ENCODE peak calls at places on chromosomes 7 and 10, in four cellular contexts. M is SK-N-SH, O is HepG2, W is GM12878. I is an unnamed sample.
A peak's percentile ranks its signal among the peaks of the same experiment; 100 is the strongest.

GRCh38 chr10:3902809-3903410 is 117.9 kb upstream of the KLF6 start:
- DNase-seq in O (no peak), W (no peak), M (no peak), I (no peak)

GRCh38 chr10:19993714-19994343 is 177.6 kb downstream of the PLXDC2 start:
- DNase-seq in W (no peak), M (no peak), O (no peak), I (no peak)

GRCh38 chr10:129841071-129841470 is 123.0 kb downstream of the EBF3 start:
- DNase-seq in W (no peak), M (no peak), O (no peak), I (no peak)

GRCh38 chr7:43362652-43363428 is 220.1 kb upstream of the STK17A start:
- DNase-seq in W (no peak), M (peak; percentile 62), O (no peak), I (no peak)

GRCh38 chr10:110361800-110362456 is 57.2 kb upstream of the SMNDC1 start:
- DNase-seq in W (no peak), O (no peak), M (no peak), I (no peak)

GRCh38 chr7:68006619-68007018 is 1010.0 kb downstream of the TYW1 start:
- DNase-seq in W (no peak), O (no peak), M (no peak), I (no peak)

GRCh38 chr7:31883761-31884164 is 186.4 kb downstream of the PDE1C start:
- DNase-seq in W (no peak), M (no peak), O (no peak), I (no peak)

GRCh38 chr10:29332061-29332760 is 43.3 kb downstream of the LYZL1 start:
- DNase-seq in O (no peak), M (no peak), W (no peak), I (no peak)

GRCh38 chr7:64541438-64542359 is 21.2 kb downstream of the ZNF680 start:
- DNase-seq in O (no peak), M (no peak), W (no peak), I (no peak)

GRCh38 chr10:15182541-15183207 is 14.2 kb upstream of the NMT2 start:
- DNase-seq in W (no peak), O (no peak), M (no peak), I (no peak)

GRCh38 chr10:6409982-6410694 is 169.9 kb downstream of the PRKCQ start:
- DNase-seq in O (no peak), M (peak; percentile 17), W (no peak), I (no peak)

GRCh38 chr10:121607310-121608055 is 9.2 kb upstream of the FGFR2 start:
- DNase-seq in O (no peak), M (no peak), W (no peak), I (no peak)

GRCh38 chr7:151637781-151638261 is 118.1 kb upstream of the RHEB start:
- DNase-seq in O (no peak), W (no peak), M (no peak), I (no peak)

GRCh38 chr7:85237721-85238120 is 50.9 kb upstream of the SEMA3D start:
- DNase-seq in M (no peak), O (no peak), W (no peak), I (no peak)

GRCh38 chr10:69338547-69339450 is 60.5 kb downstream of the HK1 start:
- DNase-seq in W (no peak), M (peak; percentile 6), O (no peak), I (no peak)

GRCh38 chr7:129906700-129907099 is 46.1 kb downstream of the UBE2H start:
- DNase-seq in O (peak; percentile 77), W (no peak), M (no peak), I (no peak)

GRCh38 chr10:63633677-63634487 is 112.7 kb downstream of the REEP3 start:
- DNase-seq in O (peak; percentile 42), W (no peak), M (peak; percentile 46), I (peak; percentile 75)

GRCh38 chr10:72238392-72239175 is 22.5 kb upstream of the ASCC1 start:
- DNase-seq in W (no peak), M (no peak), O (no peak), I (no peak)

GRCh38 chr10:37754538-37755323 is 102.7 kb downstream of the ZNF248 start:
- DNase-seq in O (peak; percentile 64), M (peak; percentile 32), W (no peak), I (peak; percentile 16)

GRCh38 chr10:62384057-62384446 is 9.9 kb downstream of the ZNF365 start:
- DNase-seq in W (peak; percentile 5), M (no peak), O (no peak), I (no peak)

GRCh38 chr10:99852481-99853213 is 70.2 kb downstream of the ABCC2 start:
- DNase-seq in O (no peak), W (no peak), M (no peak), I (no peak)

GRCh38 chr10:33772370-33773331 is 438.2 kb upstream of the NRP1 start:
- DNase-seq in O (no peak), W (no peak), M (no peak), I (no peak)

GRCh38 chr10:5977471-5978370 is at the start of gene IL15RA:
- DNase-seq in W (no peak), M (peak; percentile 75), O (peak; percentile 24), I (peak; percentile 90)

GRCh38 chr7:117241088-117241487 is 81.8 kb downstream of the WNT2 start:
- DNase-seq in M (no peak), O (no peak), W (no peak), I (no peak)

GRCh38 chr7:80722596-80723141 is 84.2 kb downstream of the CD36 start:
- DNase-seq in M (no peak), W (no peak), O (peak; percentile 45), I (no peak)

GRCh38 chr10:18608581-18608980 is 42.8 kb downstream of the NSUN6 start:
- DNase-seq in W (no peak), O (no peak), M (no peak), I (no peak)

GRCh38 chr7:5452937-5453540 is 29.4 kb upstream of the TNRC18 start:
- DNase-seq in M (peak; percentile 61), W (no peak), O (no peak), I (peak; percentile 92)
- TF ChIP-seq MXI1 in M (no peak), W (no peak), O (no peak), I (no peak)

GRCh38 chr10:86376852-86377796 is 10.5 kb upstream of the GRID1 start:
- DNase-seq in O (peak; percentile 45), W (no peak), M (peak; percentile 94), I (peak; percentile 74)
- TF ChIP-seq NFIC in O (no peak), W (no peak), M (no peak), I (no peak)

DNA sequence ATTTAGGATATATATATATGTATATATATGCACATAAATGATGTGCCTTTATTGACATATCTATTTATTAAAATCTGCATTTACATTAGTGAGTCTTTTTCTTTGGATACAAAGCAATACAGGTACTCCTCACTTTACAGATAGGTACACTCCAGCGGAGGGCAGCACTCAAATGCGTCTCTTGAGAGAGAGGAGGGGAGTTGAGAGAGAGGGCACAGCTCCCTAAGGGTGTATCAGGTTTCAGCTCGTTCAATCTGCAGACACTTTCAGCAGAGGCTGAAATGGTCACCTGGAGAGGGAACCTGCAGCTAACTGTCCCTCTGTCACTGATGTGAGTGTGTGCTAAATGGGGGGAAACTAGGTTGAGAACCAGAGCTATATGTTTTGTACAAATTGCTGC is 21.5 kb downstream of the C10orf53 start:
- DNase-seq in M (no peak), W (no peak), O (no peak), I (no peak)
- TF ChIP-seq MXI1 in M (no peak), W (no peak), O (no peak), I (no peak)

DNA sequence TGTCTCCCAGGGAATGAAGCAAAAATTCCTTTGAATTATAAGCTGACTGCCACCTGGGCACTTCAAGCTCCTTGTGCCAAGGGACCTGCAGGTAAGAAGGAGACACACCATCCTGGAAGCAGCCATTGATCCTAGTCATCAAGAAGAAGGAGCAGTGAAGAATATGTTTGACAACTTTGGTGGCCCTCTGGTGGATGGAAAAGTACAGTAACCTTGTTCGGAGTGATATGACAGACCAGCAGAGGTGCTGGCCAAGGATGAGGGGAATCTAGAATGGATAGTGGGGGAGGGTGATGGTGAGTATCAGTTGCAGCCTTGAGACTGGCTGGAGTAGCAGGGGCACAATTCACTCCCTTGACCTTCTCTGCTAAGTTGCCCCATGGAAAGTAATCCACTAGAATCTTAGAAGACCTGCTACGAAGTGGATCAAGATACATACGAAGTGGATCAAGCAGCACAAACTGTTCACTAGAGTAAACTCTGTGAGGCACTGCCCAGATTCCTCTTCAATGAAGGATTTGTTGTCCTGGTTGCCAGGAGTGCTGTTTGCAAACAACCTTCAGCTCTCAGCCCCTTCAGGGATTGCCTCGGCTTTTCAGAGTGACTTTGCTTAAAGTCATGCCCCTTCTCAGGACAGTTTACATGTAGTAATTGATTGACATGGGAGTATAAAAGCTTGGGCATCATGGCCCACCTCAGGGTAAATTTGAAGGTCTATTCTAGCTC is 44.8 kb upstream of the ORC5 start:
- DNase-seq in W (no peak), M (no peak), O (peak; percentile 12), I (no peak)
- TF ChIP-seq NFIC in W (no peak), M (no peak), O (no peak), I (no peak)

GRCh38 chr7:97868314-97868713 is 3.9 kb downstream of the ASNS start:
- DNase-seq in M (no peak), W (no peak), O (no peak), I (no peak)

GRCh38 chr7:97872025-97872669 is at the start of gene ASNS:
- DNase-seq in O (peak; percentile 77), M (peak; percentile 95), W (peak; percentile 59), I (peak; percentile 93)

GRCh38 chr7:97873606-97874005 is 1.4 kb upstream of the ASNS start:
- DNase-seq in O (no peak), W (no peak), M (no peak), I (no peak)

GRCh38 chr7:97868788-97869187 is 3.4 kb downstream of the ASNS start:
- DNase-seq in O (no peak), W (no peak), M (no peak), I (no peak)

GRCh38 chr7:97871659-97872024 is 566 bp downstream of the ASNS start:
- DNase-seq in O (no peak), W (peak; percentile 1), M (no peak), I (peak; percentile 42)
- TF ChIP-seq MXI1 in O (no peak), W (no peak), M (no peak), I (no peak)

DNA sequence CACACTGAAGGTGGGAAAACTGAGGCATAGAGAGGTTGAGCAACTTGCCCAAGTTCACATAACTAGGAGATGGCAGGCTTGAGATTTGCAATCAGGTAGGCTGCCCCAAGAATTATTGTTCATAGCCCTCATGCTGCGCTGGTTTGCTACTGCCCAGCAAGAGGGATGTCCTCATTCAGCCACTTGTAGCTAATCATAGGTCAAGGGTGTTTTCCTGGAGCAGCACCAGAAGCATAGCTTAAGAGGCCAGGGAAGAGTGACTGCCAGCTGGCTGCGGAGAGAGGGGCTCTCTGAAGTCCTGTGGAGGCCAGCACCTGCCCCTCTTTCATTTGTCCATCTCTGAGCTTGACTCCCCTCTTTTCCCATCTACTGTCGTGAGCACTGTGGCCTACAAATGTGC is 15.0 kb downstream of the CDHR3 start:
- DNase-seq in O (no peak), M (no peak), W (no peak), I (no peak)
- TF ChIP-seq NFIC in O (no peak), M (no peak), W (no peak), I (no peak)

GRCh38 chr7:47170516-47170915 is 411.4 kb downstream of the TNS3 start:
- DNase-seq in W (no peak), M (no peak), O (no peak), I (no peak)
- TF ChIP-seq MXI1 in W (no peak), M (no peak), O (no peak), I (no peak)

GRCh38 chr7:125254521-125254920 is 324.9 kb upstream of the POT1 start:
- DNase-seq in O (no peak), W (no peak), M (no peak), I (no peak)
- TF ChIP-seq NFIC in O (no peak), W (no peak), M (no peak), I (no peak)

GRCh38 chr7:38451840-38452239 is 178.4 kb upstream of the TARP start:
- DNase-seq in W (no peak), M (peak; percentile 36), O (peak; percentile 1), I (peak; percentile 12)
- TF ChIP-seq MXI1 in W (no peak), M (no peak), O (no peak), I (no peak)